ENCODE peak calls at places on chromosome 5, in six cellular contexts. E is heart right ventricle, S is A549, N is cardiac muscle cell, Q is fibroblast of lung, U is PC-3. T is an unnamed sample. For H3K4me1, the result is how much of the 10 kb centered on the place peaks cover.

GRCh38 chr5:5705010-5705409 is 282.5 kb downstream of the ICE1 start:
- DNase-seq in S (no peak), N (no peak), Q (no peak), E (no peak), U (no peak), T (no peak)

GRCh38 chr5:175797521-175798038 is 73.8 kb upstream of the CPLX2 start:
- DNase-seq in N (peak), S (no peak), U (peak), Q (no peak), E (no peak), T (no peak)

GRCh38 chr5:110159202-110159601 is 469.5 kb downstream of the MAN2A1 start:
- DNase-seq in N (no peak), U (peak), Q (peak), S (no peak), E (no peak), T (no peak)

GRCh38 chr5:41575110-41575779 is 64.8 kb upstream of the PLCXD3 start:
- DNase-seq in N (no peak), U (no peak), Q (no peak), S (no peak), E (no peak), T (no peak)

GRCh38 chr5:31492824-31493223 is 39.1 kb downstream of the DROSHA start:
- DNase-seq in E (no peak), Q (peak), S (no peak), N (no peak), U (no peak), T (no peak)

GRCh38 chr5:93658044-93658443 is 75.0 kb downstream of the NR2F1 start:
- DNase-seq in N (no peak), S (no peak), Q (peak), E (no peak), U (no peak), T (no peak)

GRCh38 chr5:83564069-83564749 is 92.7 kb downstream of the VCAN start:
- DNase-seq in N (peak), E (no peak), Q (peak), S (peak), U (peak), T (no peak)

GRCh38 chr5:173970878-173971650 is 17.9 kb upstream of the C5orf47 start:
- DNase-seq in Q (no peak), U (no peak), N (no peak), E (no peak), S (no peak), T (no peak)

GRCh38 chr5:170069512-170069911 is 36.2 kb upstream of the FOXI1 start:
- DNase-seq in S (no peak), Q (no peak), N (no peak), U (no peak), E (no peak), T (no peak)

GRCh38 chr5:67215592-67216471 is 19.2 kb upstream of the CD180 start:
- DNase-seq in U (no peak), Q (peak), S (no peak), E (peak), N (peak), T (peak)

GRCh38 chr5:55104036-55104767 is 1.8 kb downstream of the GZMA start:
- DNase-seq in E (no peak), S (no peak), U (no peak), Q (no peak), N (no peak), T (no peak)

GRCh38 chr5:157184117-157184516 is 3.5 kb downstream of the ITK start:
- DNase-seq in N (no peak), Q (no peak), U (no peak), E (no peak), S (no peak), T (peak)

GRCh38 chr5:30846171-30846570 is 347.3 kb upstream of the CDH6 start:
- DNase-seq in E (no peak), Q (no peak), S (no peak), N (no peak), U (peak), T (no peak)

GRCh38 chr5:1919750-1920149 is 37.0 kb upstream of the IRX4 start:
- DNase-seq in N (no peak), U (no peak), S (no peak), E (no peak), Q (no peak), T (no peak)

GRCh38 chr5:179217356-179217755 is 127.9 kb downstream of the ADAMTS2 start:
- DNase-seq in S (no peak), U (no peak), N (no peak), E (no peak), Q (peak), T (no peak)

GRCh38 chr5:62431735-62432617 is 19.4 kb downstream of the IPO11 start:
- DNase-seq in Q (peak), N (no peak), U (no peak), E (no peak), S (no peak), T (no peak)

GRCh38 chr5:71601222-71602026 is 14.3 kb downstream of the MCCC2 start:
- DNase-seq in U (peak), E (no peak), S (peak), N (peak), Q (peak), T (peak)

GRCh38 chr5:50727149-50727496 is 60.7 kb downstream of the PARP8 start:
- DNase-seq in Q (no peak), E (no peak), N (no peak), S (no peak), U (no peak), T (no peak)

GRCh38 chr5:41747708-41748107 is 122.5 kb downstream of the OXCT1 start:
- DNase-seq in N (no peak), E (no peak), Q (no peak), U (no peak), S (no peak), T (no peak)

GRCh38 chr5:154159343-154159742 is 31.2 kb upstream of the GALNT10 start:
- DNase-seq in U (peak), E (no peak), S (no peak), N (no peak), Q (peak), T (no peak)

GRCh38 chr5:159106193-159106568 is 6.5 kb upstream of the EBF1 start:
- DNase-seq in S (no peak), E (no peak), Q (peak), U (no peak), N (no peak), T (no peak)

GRCh38 chr5:93579561-93580386 is 1.2 kb downstream of the NR2F1-AS1 start:
- DNase-seq in S (no peak), E (peak), U (peak), N (no peak), Q (peak), T (no peak)

GRCh38 chr5:113293068-113293571 is 141.7 kb downstream of the TSSK1B start:
- DNase-seq in E (no peak), U (peak), N (peak), S (no peak), Q (no peak), T (no peak)

GRCh38 chr5:169094586-169095409 is 206.1 kb downstream of the SLIT3 start:
- DNase-seq in U (peak), N (no peak), E (no peak), S (no peak), Q (no peak), T (no peak)

GRCh38 chr5:151249280-151249679 is 3.7 kb upstream of the GM2A start:
- DNase-seq in S (no peak), N (no peak), Q (no peak), E (no peak), U (no peak), T (no peak)

GRCh38 chr5:52885614-52886013 is 97.9 kb downstream of the ITGA1 start:
- DNase-seq in N (no peak), U (no peak), S (no peak), E (no peak), Q (no peak), T (no peak)

GRCh38 chr5:93072831-93073459 is 508.1 kb downstream of the NR2F1-AS1 start:
- DNase-seq in U (peak), Q (peak), N (no peak), S (no peak), E (no peak), T (no peak)

GRCh38 chr5:5342784-5343183 is 79.7 kb upstream of the ICE1 start:
- DNase-seq in E (no peak), N (no peak), U (peak), Q (peak), S (no peak), T (no peak)

GRCh38 chr5:78509884-78510769 is 138.4 kb downstream of the LHFPL2 start:
- DNase-seq in Q (no peak), U (peak), N (peak), E (peak), S (no peak), T (peak)

GRCh38 chr5:26877154-26877553 is 161.2 kb downstream of the CDH9 start:
- DNase-seq in Q (no peak), E (no peak), N (no peak), S (no peak), U (no peak), T (no peak)

GRCh38 chr5:45057564-45057963 is 248.8 kb downstream of the MRPS30 start:
- DNase-seq in E (no peak), U (no peak), N (no peak), Q (no peak), S (no peak), T (no peak)

GRCh38 chr5:155027993-155028629 is 14.6 kb downstream of the KIF4B start:
- DNase-seq in U (peak), S (peak), E (no peak), Q (no peak), N (no peak), T (no peak)

GRCh38 chr5:141051526-141051876 is 327 bp downstream of the PCDHB1 start:
- DNase-seq in N (no peak), S (no peak), U (peak), Q (no peak), E (no peak), T (no peak)

GRCh38 chr5:154058055-154059038 is 19.6 kb downstream of the MFAP3 start:
- DNase-seq in U (no peak), S (no peak), N (no peak), Q (peak), E (no peak), T (no peak)

GRCh38 chr5:62579761-62580160 is 1.1 kb downstream of the LRRC70 start:
- DNase-seq in N (no peak), E (no peak), Q (no peak), S (no peak), U (no peak), T (no peak)

GRCh38 chr5:102608414-102608813 is 109.6 kb upstream of the SLCO6A1 start:
- DNase-seq in N (no peak), E (no peak), S (no peak), U (no peak), Q (no peak), T (no peak)

GRCh38 chr5:176365663-176366574 is 632 bp downstream of the ARL10 start:
- DNase-seq in N (peak), E (peak), U (no peak), Q (peak), S (no peak), T (no peak)

DNA sequence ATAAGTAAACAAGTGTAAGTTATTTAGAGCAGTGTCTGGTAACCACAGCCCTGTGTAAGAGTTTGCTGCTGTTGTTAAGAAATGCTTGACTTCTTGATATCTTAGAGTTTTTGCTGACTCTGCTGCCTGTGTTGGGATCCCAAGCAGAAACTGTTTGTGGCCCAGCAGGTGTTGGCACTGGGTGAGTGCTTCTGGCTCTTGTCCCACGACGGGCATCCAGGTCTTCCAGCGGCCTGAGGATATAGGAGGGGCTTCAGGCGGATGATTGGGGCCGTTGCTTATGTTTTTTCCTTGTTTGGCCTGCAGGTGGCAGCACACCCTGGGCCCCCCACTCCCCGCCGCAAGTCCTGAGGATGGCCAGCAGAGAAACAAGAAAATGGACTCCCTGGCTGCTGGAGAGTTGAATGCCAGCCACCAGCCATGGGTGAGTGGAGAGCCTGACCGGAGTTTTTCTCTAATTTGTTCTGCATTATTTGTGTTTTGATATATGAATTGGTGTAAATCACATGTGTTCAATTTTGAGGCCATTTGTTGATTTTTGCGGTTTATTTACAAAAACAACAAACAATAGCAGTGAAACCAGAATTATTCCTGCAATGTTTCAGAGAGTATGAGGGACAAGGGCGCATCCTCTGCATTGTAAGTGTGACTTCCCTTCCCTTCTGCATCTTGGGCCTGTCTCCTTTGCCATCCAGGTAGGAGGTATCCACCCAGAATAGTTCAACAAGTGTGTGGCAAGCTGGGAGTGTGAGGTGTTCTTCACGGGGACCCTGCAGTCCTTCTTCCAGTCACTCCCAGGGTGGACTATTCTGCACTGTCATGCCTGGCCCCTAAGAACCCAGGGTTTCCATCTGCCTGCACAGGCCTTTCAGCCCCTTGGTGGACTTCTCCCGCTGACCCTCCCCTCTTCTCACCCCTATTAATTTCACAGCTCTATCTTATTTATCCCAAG is 50.3 kb downstream of the SLC22A5 start:
- DNase-seq in S (peak), Q (peak), N (peak), U (peak), E (peak), T (no peak)
- H3K4me1 ChIP-seq in S (under half), Q (under half), N (under half), U (half or more), E (half or more), T (half or more)

DNA sequence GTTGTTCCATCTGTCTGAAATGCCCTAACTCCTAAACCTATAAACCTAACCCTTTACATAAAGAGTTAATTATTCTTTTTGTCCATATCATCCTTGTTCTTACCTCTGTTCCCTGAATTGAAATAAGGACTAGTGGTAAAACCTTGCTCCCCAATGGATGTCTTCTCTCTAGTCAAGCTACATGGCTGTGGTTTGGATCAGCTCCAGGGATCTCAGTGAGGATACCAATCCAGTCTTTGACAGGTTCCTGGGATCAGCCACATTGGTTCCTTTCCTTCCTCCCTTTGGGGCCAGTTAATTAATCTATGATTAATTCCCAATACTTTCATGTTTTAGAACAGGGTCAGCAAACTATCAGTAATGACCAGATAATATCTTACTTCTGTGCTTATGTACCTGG is 151.6 kb downstream of the SIL1 start:
- DNase-seq in U (no peak), E (no peak), S (no peak), Q (no peak), N (no peak), T (no peak)
- TF ChIP-seq CTCF in U (no peak), E (no peak), S (no peak), Q (no peak), N (no peak), T (no peak)

GRCh38 chr5:107555425-107556090 is 115.2 kb downstream of the EFNA5 start:
- DNase-seq in Q (no peak), S (no peak), E (no peak), U (peak), N (no peak), T (no peak)

GRCh38 chr5:107554776-107555424 is 115.8 kb downstream of the EFNA5 start:
- DNase-seq in S (no peak), E (no peak), Q (no peak), N (no peak), U (no peak), T (no peak)

GRCh38 chr5:107556575-107556974 is 114.2 kb downstream of the EFNA5 start:
- DNase-seq in U (no peak), S (no peak), E (no peak), Q (no peak), N (no peak), T (no peak)

GRCh38 chr5:107558951-107559350 is 111.8 kb downstream of the EFNA5 start:
- DNase-seq in S (no peak), E (no peak), U (no peak), N (no peak), Q (no peak), T (no peak)

DNA sequence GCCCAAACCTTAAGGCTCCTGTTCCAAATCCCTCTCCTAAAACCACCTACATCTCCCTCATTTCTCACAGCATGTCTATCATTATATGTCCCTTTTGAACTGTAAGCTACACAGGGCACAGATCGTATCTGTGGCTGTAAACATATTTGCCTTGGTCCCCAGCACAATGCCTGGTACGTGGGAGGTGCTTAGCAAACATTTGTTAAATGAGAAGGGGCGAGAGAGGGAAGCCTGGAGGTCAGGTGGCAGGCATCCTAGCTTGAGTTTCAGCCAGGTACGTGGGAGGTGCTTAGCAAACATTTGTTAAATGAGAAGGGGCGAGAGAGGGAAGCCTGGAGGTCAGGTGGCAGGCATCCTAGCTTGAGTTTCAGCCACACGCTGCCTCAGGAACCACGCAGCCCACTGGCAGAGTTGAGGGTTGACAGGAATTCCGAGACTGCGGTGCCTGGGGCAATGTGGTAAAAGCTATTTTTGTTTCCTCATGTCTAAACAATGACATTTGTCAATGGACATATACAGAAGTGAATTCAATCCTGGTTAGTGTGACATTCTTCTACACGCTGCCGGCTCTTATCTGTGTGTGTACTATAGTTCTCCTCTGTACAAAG is 113.6 kb downstream of the EFNA5 start:
- DNase-seq in Q (no peak), E (peak), N (peak), S (peak), U (peak), T (no peak)
- H3K4me1 ChIP-seq in Q (under half), E (under half), N (under half), S (half or more), U (under half), T (under half)

DNA sequence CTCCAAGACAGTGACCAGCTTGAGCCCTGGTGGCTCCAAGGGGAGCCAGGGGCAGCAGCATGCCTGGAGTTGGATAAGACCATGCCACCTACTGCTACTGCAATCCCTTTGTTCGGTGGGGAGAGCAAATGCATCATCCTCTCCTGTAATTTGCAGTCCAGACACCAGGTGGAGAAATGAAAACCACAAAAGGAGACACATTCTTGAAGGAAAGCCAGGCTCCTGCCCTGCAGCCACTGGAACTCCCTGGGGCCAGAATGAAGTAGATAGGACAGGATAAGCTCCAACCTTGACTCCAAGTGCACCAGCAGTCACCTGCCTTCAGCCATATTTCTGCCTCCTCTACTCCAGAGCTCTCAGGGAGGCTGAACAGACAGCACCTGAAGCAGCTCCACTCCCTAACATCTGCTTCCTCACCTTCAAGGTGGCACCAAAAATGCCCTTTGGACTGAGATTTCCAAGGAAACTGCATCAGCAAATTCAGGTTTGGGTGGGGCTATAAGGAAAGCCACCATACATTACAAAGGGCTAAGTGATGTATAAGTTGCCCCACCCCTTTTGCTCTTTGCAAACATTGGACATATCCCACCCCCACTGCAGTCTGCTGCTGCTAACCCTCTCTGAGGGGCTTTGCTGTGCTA is 65.0 kb upstream of the IQGAP2 start:
- DNase-seq in S (peak), Q (peak), E (no peak), N (peak), U (peak), T (no peak)
- TF ChIP-seq CTCF in S (peak), Q (no peak), E (peak), N (peak), U (peak), T (peak)